ENCODE peak calls at places on chromosomes 2 and 18, in ten cellular contexts. One of them, this sample, is unnamed.

GRCh38 chr18:36470896-36471295 is 173.4 kb downstream of the FHOD3 start:
- DNase-seq in SK-N-SH: no peak
- DNase-seq in Panc1: no peak
- DNase-seq in GM23338: no peak
- DNase-seq in endothelial cell of umbilical vein: no peak
- DNase-seq in transverse colon: no peak
- DNase-seq in breast epithelium: peak
- DNase-seq in HL-60: no peak
- DNase-seq in upper lobe of left lung: no peak
- DNase-seq in prostate gland: no peak
- DNase-seq in this sample: no peak

GRCh38 chr2:188318161-188318749 is 26.6 kb downstream of the GULP1 start:
- DNase-seq in HL-60: no peak
- DNase-seq in GM23338: no peak
- DNase-seq in upper lobe of left lung: no peak
- DNase-seq in transverse colon: no peak
- DNase-seq in breast epithelium: no peak
- DNase-seq in prostate gland: no peak
- DNase-seq in Panc1: no peak
- DNase-seq in endothelial cell of umbilical vein: peak
- DNase-seq in SK-N-SH: no peak
- DNase-seq in this sample: no peak

GRCh38 chr18:74142251-74142650 is 5.4 kb downstream of the FBXO15 start:
- DNase-seq in prostate gland: no peak
- DNase-seq in Panc1: no peak
- DNase-seq in SK-N-SH: no peak
- DNase-seq in GM23338: no peak
- DNase-seq in breast epithelium: no peak
- DNase-seq in upper lobe of left lung: no peak
- DNase-seq in transverse colon: no peak
- DNase-seq in HL-60: no peak
- DNase-seq in endothelial cell of umbilical vein: no peak
- DNase-seq in this sample: no peak

GRCh38 chr2:214127178-214127970 is 283.5 kb upstream of the VWC2L start:
- DNase-seq in endothelial cell of umbilical vein: no peak
- DNase-seq in upper lobe of left lung: no peak
- DNase-seq in breast epithelium: no peak
- DNase-seq in GM23338: peak
- DNase-seq in HL-60: no peak
- DNase-seq in SK-N-SH: no peak
- DNase-seq in prostate gland: no peak
- DNase-seq in transverse colon: no peak
- DNase-seq in Panc1: no peak
- DNase-seq in this sample: no peak

GRCh38 chr18:26190506-26190905 is 35.7 kb upstream of the TAF4B start:
- DNase-seq in transverse colon: peak
- DNase-seq in HL-60: no peak
- DNase-seq in SK-N-SH: no peak
- DNase-seq in GM23338: no peak
- DNase-seq in prostate gland: no peak
- DNase-seq in endothelial cell of umbilical vein: no peak
- DNase-seq in breast epithelium: no peak
- DNase-seq in Panc1: no peak
- DNase-seq in upper lobe of left lung: no peak
- DNase-seq in this sample: peak

GRCh38 chr2:164952057-164952702 is 3.1 kb downstream of the SLC38A11 start:
- DNase-seq in endothelial cell of umbilical vein: no peak
- DNase-seq in Panc1: no peak
- DNase-seq in transverse colon: no peak
- DNase-seq in upper lobe of left lung: no peak
- DNase-seq in HL-60: no peak
- DNase-seq in GM23338: no peak
- DNase-seq in SK-N-SH: no peak
- DNase-seq in prostate gland: no peak
- DNase-seq in breast epithelium: no peak
- DNase-seq in this sample: peak

GRCh38 chr2:174771631-174772491 is 7.6 kb upstream of the CHRNA1 start:
- DNase-seq in upper lobe of left lung: peak
- DNase-seq in HL-60: no peak
- DNase-seq in breast epithelium: peak
- DNase-seq in Panc1: peak
- DNase-seq in GM23338: peak
- DNase-seq in endothelial cell of umbilical vein: peak
- DNase-seq in prostate gland: peak
- DNase-seq in transverse colon: peak
- DNase-seq in SK-N-SH: peak
- DNase-seq in this sample: peak

GRCh38 chr2:172643142-172643541 is 87.3 kb downstream of the PDK1 start:
- DNase-seq in endothelial cell of umbilical vein: no peak
- DNase-seq in HL-60: no peak
- DNase-seq in GM23338: no peak
- DNase-seq in prostate gland: no peak
- DNase-seq in transverse colon: no peak
- DNase-seq in breast epithelium: no peak
- DNase-seq in Panc1: no peak
- DNase-seq in SK-N-SH: no peak
- DNase-seq in upper lobe of left lung: no peak
- DNase-seq in this sample: no peak

GRCh38 chr2:189657867-189658266 is 3.4 kb upstream of the ASNSD1 start:
- DNase-seq in endothelial cell of umbilical vein: no peak
- DNase-seq in transverse colon: peak
- DNase-seq in Panc1: no peak
- DNase-seq in GM23338: no peak
- DNase-seq in breast epithelium: no peak
- DNase-seq in HL-60: no peak
- DNase-seq in prostate gland: no peak
- DNase-seq in SK-N-SH: no peak
- DNase-seq in upper lobe of left lung: peak
- DNase-seq in this sample: peak

GRCh38 chr2:74872310-74872923 is 38.5 kb downstream of the HK2 start:
- DNase-seq in Panc1: no peak
- DNase-seq in endothelial cell of umbilical vein: no peak
- DNase-seq in breast epithelium: no peak
- DNase-seq in transverse colon: no peak
- DNase-seq in upper lobe of left lung: no peak
- DNase-seq in GM23338: no peak
- DNase-seq in HL-60: no peak
- DNase-seq in SK-N-SH: no peak
- DNase-seq in prostate gland: no peak
- DNase-seq in this sample: no peak

GRCh38 chr2:54680397-54681032 is 42.9 kb upstream of the EML6 start:
- DNase-seq in Panc1: no peak
- DNase-seq in transverse colon: no peak
- DNase-seq in HL-60: no peak
- DNase-seq in prostate gland: no peak
- DNase-seq in breast epithelium: no peak
- DNase-seq in upper lobe of left lung: no peak
- DNase-seq in GM23338: no peak
- DNase-seq in endothelial cell of umbilical vein: no peak
- DNase-seq in SK-N-SH: no peak
- DNase-seq in this sample: no peak

GRCh38 chr2:38121481-38121880 is 45.5 kb upstream of the CYP1B1 start:
- DNase-seq in upper lobe of left lung: no peak
- DNase-seq in prostate gland: no peak
- DNase-seq in GM23338: no peak
- DNase-seq in breast epithelium: no peak
- DNase-seq in Panc1: no peak
- DNase-seq in transverse colon: no peak
- DNase-seq in HL-60: no peak
- DNase-seq in SK-N-SH: no peak
- DNase-seq in endothelial cell of umbilical vein: no peak
- DNase-seq in this sample: no peak

GRCh38 chr18:35289293-35290069 is 548 bp downstream of the ZSCAN30 start:
- DNase-seq in SK-N-SH: peak
- DNase-seq in GM23338: peak
- DNase-seq in breast epithelium: peak
- DNase-seq in transverse colon: peak
- DNase-seq in upper lobe of left lung: peak
- DNase-seq in Panc1: no peak
- DNase-seq in prostate gland: peak
- DNase-seq in endothelial cell of umbilical vein: no peak
- DNase-seq in HL-60: no peak
- DNase-seq in this sample: no peak

GRCh38 chr2:109529532-109530449 is 84.0 kb downstream of the SEPTIN10 start:
- DNase-seq in Panc1: no peak
- DNase-seq in prostate gland: no peak
- DNase-seq in endothelial cell of umbilical vein: no peak
- DNase-seq in HL-60: no peak
- DNase-seq in SK-N-SH: no peak
- DNase-seq in upper lobe of left lung: peak
- DNase-seq in transverse colon: no peak
- DNase-seq in breast epithelium: no peak
- DNase-seq in GM23338: no peak
- DNase-seq in this sample: peak

GRCh38 chr2:108315408-108316193 is 26.9 kb downstream of the SULT1C2 start:
- DNase-seq in endothelial cell of umbilical vein: no peak
- DNase-seq in GM23338: peak
- DNase-seq in upper lobe of left lung: peak
- DNase-seq in prostate gland: peak
- DNase-seq in SK-N-SH: no peak
- DNase-seq in HL-60: no peak
- DNase-seq in breast epithelium: no peak
- DNase-seq in transverse colon: no peak
- DNase-seq in Panc1: no peak
- DNase-seq in this sample: no peak

GRCh38 chr18:48442761-48443160 is 33.6 kb upstream of the ZBTB7C start:
- DNase-seq in GM23338: no peak
- DNase-seq in SK-N-SH: no peak
- DNase-seq in endothelial cell of umbilical vein: no peak
- DNase-seq in transverse colon: no peak
- DNase-seq in HL-60: no peak
- DNase-seq in upper lobe of left lung: no peak
- DNase-seq in breast epithelium: no peak
- DNase-seq in prostate gland: no peak
- DNase-seq in Panc1: no peak
- DNase-seq in this sample: no peak

GRCh38 chr18:48441405-48441881 is 32.3 kb upstream of the ZBTB7C start:
- DNase-seq in endothelial cell of umbilical vein: peak
- DNase-seq in breast epithelium: peak
- DNase-seq in GM23338: no peak
- DNase-seq in Panc1: no peak
- DNase-seq in prostate gland: no peak
- DNase-seq in SK-N-SH: peak
- DNase-seq in HL-60: no peak
- DNase-seq in upper lobe of left lung: no peak
- DNase-seq in transverse colon: no peak
- DNase-seq in this sample: no peak

GRCh38 chr18:48436907-48437306 is 27.7 kb upstream of the ZBTB7C start:
- DNase-seq in upper lobe of left lung: no peak
- DNase-seq in Panc1: no peak
- DNase-seq in SK-N-SH: no peak
- DNase-seq in HL-60: no peak
- DNase-seq in endothelial cell of umbilical vein: no peak
- DNase-seq in prostate gland: no peak
- DNase-seq in GM23338: no peak
- DNase-seq in breast epithelium: no peak
- DNase-seq in transverse colon: no peak
- DNase-seq in this sample: no peak

GRCh38 chr18:48445540-48445939 is 36.4 kb upstream of the ZBTB7C start:
- DNase-seq in prostate gland: peak
- DNase-seq in GM23338: peak
- DNase-seq in HL-60: peak
- DNase-seq in Panc1: peak
- DNase-seq in endothelial cell of umbilical vein: peak
- DNase-seq in upper lobe of left lung: peak
- DNase-seq in transverse colon: peak
- DNase-seq in SK-N-SH: peak
- DNase-seq in breast epithelium: peak
- DNase-seq in this sample: peak

GRCh38 chr18:48440924-48441323 is 31.7 kb upstream of the ZBTB7C start:
- DNase-seq in prostate gland: no peak
- DNase-seq in HL-60: no peak
- DNase-seq in transverse colon: no peak
- DNase-seq in breast epithelium: no peak
- DNase-seq in SK-N-SH: no peak
- DNase-seq in upper lobe of left lung: no peak
- DNase-seq in endothelial cell of umbilical vein: no peak
- DNase-seq in Panc1: no peak
- DNase-seq in GM23338: no peak
- DNase-seq in this sample: no peak
- H3K4me3 ChIP-seq in prostate gland: no peak
- H3K4me3 ChIP-seq in HL-60: no peak
- H3K4me3 ChIP-seq in transverse colon: no peak
- H3K4me3 ChIP-seq in breast epithelium: no peak
- H3K4me3 ChIP-seq in SK-N-SH: no peak
- H3K4me3 ChIP-seq in upper lobe of left lung: no peak
- H3K4me3 ChIP-seq in endothelial cell of umbilical vein: no peak
- H3K4me3 ChIP-seq in Panc1: no peak
- H3K4me3 ChIP-seq in GM23338: no peak
- H3K4me3 ChIP-seq in this sample: no peak

GRCh38 chr2:221943078-221943810 is 355.6 kb downstream of the PAX3 start:
- DNase-seq in prostate gland: peak
- DNase-seq in transverse colon: peak
- DNase-seq in Panc1: no peak
- DNase-seq in endothelial cell of umbilical vein: peak
- DNase-seq in SK-N-SH: no peak
- DNase-seq in GM23338: no peak
- DNase-seq in breast epithelium: no peak
- DNase-seq in HL-60: no peak
- DNase-seq in upper lobe of left lung: peak
- DNase-seq in this sample: no peak
- TF ChIP-seq POLR2AphosphoS5 in prostate gland: peak
- TF ChIP-seq POLR2AphosphoS5 in transverse colon: peak
- TF ChIP-seq POLR2AphosphoS5 in Panc1: no peak
- TF ChIP-seq POLR2AphosphoS5 in endothelial cell of umbilical vein: no peak
- TF ChIP-seq POLR2AphosphoS5 in SK-N-SH: no peak
- TF ChIP-seq POLR2AphosphoS5 in GM23338: no peak
- TF ChIP-seq POLR2AphosphoS5 in breast epithelium: no peak
- TF ChIP-seq POLR2AphosphoS5 in HL-60: no peak
- TF ChIP-seq POLR2AphosphoS5 in upper lobe of left lung: peak
- TF ChIP-seq POLR2AphosphoS5 in this sample: no peak

GRCh38 chr2:178819992-178820391 is 12.8 kb upstream of the TTN start:
- DNase-seq in Panc1: no peak
- DNase-seq in GM23338: no peak
- DNase-seq in transverse colon: no peak
- DNase-seq in endothelial cell of umbilical vein: peak
- DNase-seq in prostate gland: no peak
- DNase-seq in HL-60: no peak
- DNase-seq in upper lobe of left lung: no peak
- DNase-seq in breast epithelium: no peak
- DNase-seq in SK-N-SH: no peak
- DNase-seq in this sample: no peak
- H3K4me3 ChIP-seq in Panc1: no peak
- H3K4me3 ChIP-seq in GM23338: no peak
- H3K4me3 ChIP-seq in transverse colon: no peak
- H3K4me3 ChIP-seq in endothelial cell of umbilical vein: no peak
- H3K4me3 ChIP-seq in prostate gland: no peak
- H3K4me3 ChIP-seq in HL-60: no peak
- H3K4me3 ChIP-seq in upper lobe of left lung: no peak
- H3K4me3 ChIP-seq in breast epithelium: no peak
- H3K4me3 ChIP-seq in SK-N-SH: no peak
- H3K4me3 ChIP-seq in this sample: no peak

DNA sequence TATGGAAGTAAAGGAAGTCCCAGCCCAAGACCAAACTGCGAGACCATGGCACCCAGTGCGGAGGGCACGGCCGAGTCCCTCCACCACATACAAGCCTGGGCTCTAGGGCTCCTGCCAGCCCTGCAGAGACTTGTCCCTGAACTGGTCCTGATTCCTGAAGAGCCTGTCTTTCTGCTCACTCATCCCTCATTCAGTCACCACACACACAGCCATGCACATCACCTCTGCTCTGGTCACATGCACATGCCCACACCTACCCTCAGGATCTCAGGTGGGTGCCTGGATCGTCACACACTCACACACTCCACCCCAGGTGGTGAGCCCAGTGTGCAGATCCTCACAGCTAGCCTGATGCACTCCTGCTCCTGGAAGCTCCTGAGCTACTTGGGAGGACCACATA is 71.4 kb upstream of the LAPTM4A start:
- DNase-seq in HL-60: no peak
- DNase-seq in upper lobe of left lung: no peak
- DNase-seq in breast epithelium: no peak
- DNase-seq in endothelial cell of umbilical vein: no peak
- DNase-seq in GM23338: no peak
- DNase-seq in transverse colon: no peak
- DNase-seq in Panc1: no peak
- DNase-seq in SK-N-SH: no peak
- DNase-seq in prostate gland: no peak
- DNase-seq in this sample: no peak
- TF ChIP-seq POLR2AphosphoS5 in HL-60: no peak
- TF ChIP-seq POLR2AphosphoS5 in upper lobe of left lung: no peak
- TF ChIP-seq POLR2AphosphoS5 in breast epithelium: no peak
- TF ChIP-seq POLR2AphosphoS5 in endothelial cell of umbilical vein: no peak
- TF ChIP-seq POLR2AphosphoS5 in GM23338: no peak
- TF ChIP-seq POLR2AphosphoS5 in transverse colon: no peak
- TF ChIP-seq POLR2AphosphoS5 in Panc1: no peak
- TF ChIP-seq POLR2AphosphoS5 in SK-N-SH: no peak
- TF ChIP-seq POLR2AphosphoS5 in prostate gland: no peak
- TF ChIP-seq POLR2AphosphoS5 in this sample: no peak